ENCODE peak calls at places on chromosomes 7 and 10, in six cellular contexts. One of them, this sample, is unnamed.

GRCh38 chr7:29955075-29955792 is 34.4 kb downstream of the SCRN1 start:
- DNase-seq in CD4-positive, alpha-beta T cell: no peak
- DNase-seq in tibial artery: no peak
- DNase-seq in endothelial cell: no peak
- DNase-seq in ovary: no peak
- DNase-seq in NCI-H2029 treated with DMSO at 0.1 percent for 48 hours: no peak
- DNase-seq in this sample: no peak

GRCh38 chr7:156640949-156641485 is 443 bp downstream of the RNF32 start:
- DNase-seq in CD4-positive, alpha-beta T cell: peak; percentile 24
- DNase-seq in tibial artery: no peak
- DNase-seq in endothelial cell: no peak
- DNase-seq in ovary: no peak
- DNase-seq in NCI-H2029 treated with DMSO at 0.1 percent for 48 hours: peak; percentile 17
- DNase-seq in this sample: no peak

GRCh38 chr10:69242844-69243212 is 22.7 kb downstream of the HKDC1 start:
- DNase-seq in CD4-positive, alpha-beta T cell: no peak
- DNase-seq in tibial artery: no peak
- DNase-seq in endothelial cell: no peak
- DNase-seq in ovary: no peak
- DNase-seq in NCI-H2029 treated with DMSO at 0.1 percent for 48 hours: no peak
- DNase-seq in this sample: no peak

GRCh38 chr10:47247190-47248059 is 52.6 kb upstream of the GDF10 start:
- DNase-seq in CD4-positive, alpha-beta T cell: no peak
- DNase-seq in tibial artery: no peak
- DNase-seq in endothelial cell: no peak
- DNase-seq in ovary: no peak
- DNase-seq in NCI-H2029 treated with DMSO at 0.1 percent for 48 hours: no peak
- DNase-seq in this sample: no peak

GRCh38 chr7:101754432-101755159 is 62.8 kb upstream of the CUX1 start:
- DNase-seq in CD4-positive, alpha-beta T cell: no peak
- DNase-seq in tibial artery: no peak
- DNase-seq in endothelial cell: no peak
- DNase-seq in ovary: peak; percentile 29
- DNase-seq in NCI-H2029 treated with DMSO at 0.1 percent for 48 hours: no peak
- DNase-seq in this sample: no peak

GRCh38 chr7:17844022-17844421 is 96.3 kb downstream of the SNX13 start:
- DNase-seq in CD4-positive, alpha-beta T cell: no peak
- DNase-seq in tibial artery: no peak
- DNase-seq in endothelial cell: no peak
- DNase-seq in ovary: no peak
- DNase-seq in NCI-H2029 treated with DMSO at 0.1 percent for 48 hours: no peak
- DNase-seq in this sample: no peak

GRCh38 chr10:8192301-8192700 is 137.8 kb downstream of the GATA3 start:
- DNase-seq in CD4-positive, alpha-beta T cell: no peak
- DNase-seq in tibial artery: no peak
- DNase-seq in endothelial cell: no peak
- DNase-seq in ovary: no peak
- DNase-seq in NCI-H2029 treated with DMSO at 0.1 percent for 48 hours: no peak
- DNase-seq in this sample: no peak

GRCh38 chr10:89382757-89383156 is 4.9 kb downstream of the IFIT1B start:
- DNase-seq in CD4-positive, alpha-beta T cell: no peak
- DNase-seq in tibial artery: no peak
- DNase-seq in endothelial cell: no peak
- DNase-seq in ovary: no peak
- DNase-seq in NCI-H2029 treated with DMSO at 0.1 percent for 48 hours: no peak
- DNase-seq in this sample: no peak

GRCh38 chr10:120131183-120131582 is 238.7 kb downstream of the SEC23IP start:
- DNase-seq in CD4-positive, alpha-beta T cell: no peak
- DNase-seq in tibial artery: no peak
- DNase-seq in endothelial cell: peak; percentile 67
- DNase-seq in ovary: no peak
- DNase-seq in NCI-H2029 treated with DMSO at 0.1 percent for 48 hours: no peak
- DNase-seq in this sample: no peak

GRCh38 chr10:60978287-60979115 is 34.5 kb upstream of the RHOBTB1 start:
- DNase-seq in CD4-positive, alpha-beta T cell: no peak
- DNase-seq in tibial artery: no peak
- DNase-seq in endothelial cell: no peak
- DNase-seq in ovary: no peak
- DNase-seq in NCI-H2029 treated with DMSO at 0.1 percent for 48 hours: no peak
- DNase-seq in this sample: no peak

GRCh38 chr10:42615419-42615818 is 23.0 kb downstream of the ZNF33B start:
- DNase-seq in CD4-positive, alpha-beta T cell: no peak
- DNase-seq in tibial artery: no peak
- DNase-seq in endothelial cell: no peak
- DNase-seq in ovary: no peak
- DNase-seq in NCI-H2029 treated with DMSO at 0.1 percent for 48 hours: no peak
- DNase-seq in this sample: no peak

GRCh38 chr7:46191776-46192175 is 270.7 kb upstream of the IGFBP3 start:
- DNase-seq in CD4-positive, alpha-beta T cell: no peak
- DNase-seq in tibial artery: no peak
- DNase-seq in endothelial cell: no peak
- DNase-seq in ovary: no peak
- DNase-seq in NCI-H2029 treated with DMSO at 0.1 percent for 48 hours: no peak
- DNase-seq in this sample: no peak

GRCh38 chr10:18713077-18713476 is 53.8 kb downstream of the ARL5B start:
- DNase-seq in CD4-positive, alpha-beta T cell: no peak
- DNase-seq in tibial artery: no peak
- DNase-seq in endothelial cell: no peak
- DNase-seq in ovary: no peak
- DNase-seq in NCI-H2029 treated with DMSO at 0.1 percent for 48 hours: no peak
- DNase-seq in this sample: no peak

GRCh38 chr10:7583626-7584025 is 83.1 kb downstream of the ITIH5 start:
- DNase-seq in CD4-positive, alpha-beta T cell: no peak
- DNase-seq in tibial artery: no peak
- DNase-seq in endothelial cell: no peak
- DNase-seq in ovary: no peak
- DNase-seq in NCI-H2029 treated with DMSO at 0.1 percent for 48 hours: no peak
- DNase-seq in this sample: no peak

GRCh38 chr7:122584852-122585251 is 114.1 kb downstream of the RNF133 start:
- DNase-seq in CD4-positive, alpha-beta T cell: no peak
- DNase-seq in tibial artery: no peak
- DNase-seq in endothelial cell: no peak
- DNase-seq in ovary: no peak
- DNase-seq in NCI-H2029 treated with DMSO at 0.1 percent for 48 hours: no peak
- DNase-seq in this sample: no peak

GRCh38 chr7:34762769-34763168 is 104.8 kb downstream of the NPSR1 start:
- DNase-seq in CD4-positive, alpha-beta T cell: no peak
- DNase-seq in tibial artery: no peak
- DNase-seq in endothelial cell: no peak
- DNase-seq in ovary: no peak
- DNase-seq in NCI-H2029 treated with DMSO at 0.1 percent for 48 hours: no peak
- DNase-seq in this sample: no peak

GRCh38 chr10:19651549-19651948 is 164.7 kb upstream of the PLXDC2 start:
- DNase-seq in CD4-positive, alpha-beta T cell: no peak
- DNase-seq in tibial artery: no peak
- DNase-seq in endothelial cell: no peak
- DNase-seq in ovary: no peak
- DNase-seq in NCI-H2029 treated with DMSO at 0.1 percent for 48 hours: no peak
- DNase-seq in this sample: no peak

GRCh38 chr10:16910795-16911164 is 93.6 kb upstream of the RSU1 start:
- DNase-seq in CD4-positive, alpha-beta T cell: no peak
- DNase-seq in tibial artery: no peak
- DNase-seq in endothelial cell: no peak
- DNase-seq in ovary: no peak
- DNase-seq in NCI-H2029 treated with DMSO at 0.1 percent for 48 hours: no peak
- DNase-seq in this sample: no peak

GRCh38 chr7:135862586-135863361 is 114.2 kb upstream of the FAM180A start:
- DNase-seq in CD4-positive, alpha-beta T cell: no peak
- DNase-seq in tibial artery: no peak
- DNase-seq in endothelial cell: no peak
- DNase-seq in ovary: no peak
- DNase-seq in NCI-H2029 treated with DMSO at 0.1 percent for 48 hours: no peak
- DNase-seq in this sample: peak; percentile 53

GRCh38 chr7:91557789-91558396 is 293.7 kb downstream of the FZD1 start:
- DNase-seq in CD4-positive, alpha-beta T cell: no peak
- DNase-seq in tibial artery: no peak
- DNase-seq in endothelial cell: no peak
- DNase-seq in ovary: no peak
- DNase-seq in NCI-H2029 treated with DMSO at 0.1 percent for 48 hours: no peak
- DNase-seq in this sample: no peak

GRCh38 chr10:72742077-72742476 is 50.1 kb downstream of the MCU start:
- DNase-seq in CD4-positive, alpha-beta T cell: no peak
- DNase-seq in tibial artery: no peak
- DNase-seq in endothelial cell: no peak
- DNase-seq in ovary: no peak
- DNase-seq in NCI-H2029 treated with DMSO at 0.1 percent for 48 hours: no peak
- DNase-seq in this sample: no peak

GRCh38 chr10:1604246-1604645 is 133.1 kb downstream of the ADARB2 start:
- DNase-seq in CD4-positive, alpha-beta T cell: no peak
- DNase-seq in tibial artery: no peak
- DNase-seq in endothelial cell: no peak
- DNase-seq in ovary: no peak
- DNase-seq in NCI-H2029 treated with DMSO at 0.1 percent for 48 hours: no peak
- DNase-seq in this sample: no peak

GRCh38 chr10:3085785-3086567 is 18.6 kb downstream of the PFKP start:
- DNase-seq in CD4-positive, alpha-beta T cell: no peak
- DNase-seq in tibial artery: no peak
- DNase-seq in endothelial cell: no peak
- DNase-seq in ovary: no peak
- DNase-seq in NCI-H2029 treated with DMSO at 0.1 percent for 48 hours: no peak
- DNase-seq in this sample: no peak

GRCh38 chr7:4788627-4789189 is 13.3 kb downstream of the AP5Z1 start:
- DNase-seq in CD4-positive, alpha-beta T cell: no peak
- DNase-seq in tibial artery: no peak
- DNase-seq in endothelial cell: no peak
- DNase-seq in ovary: no peak
- DNase-seq in NCI-H2029 treated with DMSO at 0.1 percent for 48 hours: no peak
- DNase-seq in this sample: no peak

GRCh38 chr7:29370531-29371314 is 176.1 kb downstream of the CHN2 start:
- DNase-seq in CD4-positive, alpha-beta T cell: no peak
- DNase-seq in tibial artery: peak; percentile 25
- DNase-seq in endothelial cell: no peak
- DNase-seq in ovary: no peak
- DNase-seq in NCI-H2029 treated with DMSO at 0.1 percent for 48 hours: no peak
- DNase-seq in this sample: no peak

This sample was measured in NCI-H524 treated with DMSO at 0.1 percent for 48 hours.